ENCODE peak calls at places on chromosomes 12 and 14, in ten cellular contexts. P is NCI-H774, E is left colon, L is ACHN, I is substantia nigra, Y is nephron progenitor cell, R is astrocyte of the cerebellum, O is erythroblast, K is KG1, U is kidney. W is an unnamed sample.

GRCh38 chr12:90836689-90837088 is 118.3 kb downstream of the CCER1 start:
- DNase-seq in U (no peak), Y (no peak), E (no peak), O (no peak), L (no peak), I (no peak), P (no peak), K (no peak), R (no peak), W (no peak)

GRCh38 chr14:51636109-51636508 is 15.6 kb upstream of the FRMD6 start:
- DNase-seq in K (no peak), E (no peak), P (no peak), I (no peak), Y (no peak), O (no peak), U (no peak), R (no peak), L (no peak), W (no peak)

GRCh38 chr12:54601841-54602240 is 13.4 kb upstream of the PPP1R1A start:
- DNase-seq in K (no peak), I (no peak), O (no peak), U (no peak), L (peak; percentile 18), Y (no peak), P (no peak), R (no peak), E (no peak), W (no peak)

GRCh38 chr12:94783343-94783742 is 133.0 kb upstream of the TMCC3 start:
- DNase-seq in E (no peak), U (no peak), R (no peak), O (no peak), I (no peak), Y (no peak), L (no peak), P (no peak), K (no peak), W (no peak)

GRCh38 chr14:21072102-21072501 is 2.0 kb downstream of the ARHGEF40 start:
- DNase-seq in E (no peak), R (no peak), P (no peak), K (peak; percentile 49), O (no peak), Y (no peak), I (no peak), U (no peak), L (no peak), W (no peak)

GRCh38 chr12:19643635-19644034 is 204.3 kb downstream of the AEBP2 start:
- DNase-seq in R (peak; percentile 53), P (peak; percentile 42), I (no peak), Y (no peak), U (no peak), L (peak; percentile 62), K (no peak), E (no peak), O (no peak), W (peak; percentile 95)

GRCh38 chr14:51219473-51220448 is 20.3 kb upstream of the TMX1 start:
- DNase-seq in O (peak; percentile 75), I (no peak), Y (no peak), K (no peak), R (peak; percentile 46), E (no peak), U (no peak), L (peak; percentile 33), P (peak; percentile 26), W (no peak)

GRCh38 chr12:46886541-46887041 is 60.8 kb upstream of the SLC38A4 start:
- DNase-seq in Y (no peak), O (no peak), I (no peak), R (peak; percentile 86), U (no peak), E (no peak), K (no peak), L (peak; percentile 47), P (no peak), W (no peak)

GRCh38 chr14:68015356-68016242 is 196.0 kb downstream of the RAD51B start:
- DNase-seq in L (no peak), K (no peak), U (no peak), Y (no peak), P (no peak), R (no peak), I (no peak), O (no peak), E (no peak), W (no peak)

GRCh38 chr12:25906651-25907340 is 51.7 kb upstream of the RASSF8 start:
- DNase-seq in Y (no peak), P (no peak), K (no peak), L (no peak), I (no peak), O (no peak), U (no peak), R (no peak), E (no peak), W (no peak)

GRCh38 chr14:65415613-65416012 is 3.1 kb downstream of the FUT8 start:
- DNase-seq in R (no peak), K (no peak), E (no peak), P (no peak), O (peak; percentile 47), U (no peak), L (no peak), Y (no peak), I (no peak), W (no peak)

GRCh38 chr12:132166093-132166492 is 21.8 kb downstream of the NOC4L start:
- DNase-seq in U (no peak), O (no peak), L (no peak), P (no peak), Y (no peak), K (no peak), R (no peak), I (no peak), E (no peak), W (no peak)

GRCh38 chr12:32615441-32615840 is 63.7 kb upstream of the DNM1L start:
- DNase-seq in U (no peak), R (no peak), I (no peak), P (no peak), Y (no peak), K (no peak), O (no peak), E (peak; percentile 84), L (no peak), W (no peak)

GRCh38 chr12:86744547-86745212 is 488.5 kb upstream of the MGAT4C start:
- DNase-seq in Y (no peak), U (no peak), K (no peak), E (no peak), I (no peak), R (no peak), L (no peak), O (no peak), P (no peak), W (no peak)

GRCh38 chr12:72272731-72273498 is 745 bp downstream of the TRHDE start:
- DNase-seq in E (no peak), O (no peak), R (no peak), Y (peak; percentile 50), P (no peak), L (no peak), K (no peak), U (peak; percentile 77), I (no peak), W (no peak)

GRCh38 chr14:64244279-64244678 is 49.9 kb downstream of the ESR2 start:
- DNase-seq in R (no peak), Y (no peak), P (no peak), U (no peak), L (no peak), K (no peak), O (no peak), I (no peak), E (peak; percentile 39), W (no peak)

GRCh38 chr12:115338566-115339294 is 654.8 kb upstream of the TBX3 start:
- DNase-seq in K (no peak), O (no peak), L (no peak), U (no peak), I (no peak), E (no peak), P (no peak), R (no peak), Y (no peak), W (peak; percentile 22)

GRCh38 chr12:47561746-47562145 is 144.1 kb downstream of the RPAP3 start:
- DNase-seq in P (no peak), E (no peak), L (no peak), O (no peak), K (no peak), I (no peak), R (no peak), Y (no peak), U (no peak), W (no peak)

GRCh38 chr14:32324601-32325000 is 4.5 kb upstream of the AKAP6 start:
- DNase-seq in E (no peak), L (no peak), U (no peak), Y (no peak), O (no peak), R (no peak), P (no peak), I (no peak), K (no peak), W (no peak)

GRCh38 chr12:2117541-2117940 is 64.8 kb downstream of the CACNA1C start:
- DNase-seq in E (no peak), L (no peak), U (no peak), R (no peak), I (no peak), O (no peak), P (no peak), Y (no peak), K (no peak), W (no peak)

GRCh38 chr12:130124106-130124505 is 38.2 kb upstream of the FZD10 start:
- DNase-seq in Y (no peak), R (no peak), P (no peak), I (no peak), U (no peak), K (no peak), O (no peak), L (no peak), E (no peak), W (no peak)

GRCh38 chr14:31159682-31160296 is 47.8 kb downstream of the HECTD1 start:
- DNase-seq in P (no peak), I (no peak), L (no peak), U (no peak), E (no peak), O (no peak), R (no peak), K (no peak), Y (no peak), W (no peak)